ENCODE peak calls at places on chromosomes 6 and 20, in eight cellular contexts. K is NCI-H1092 treated with DMSO at 0.1 percent for 48 hours; Z is foreskin melanocyte; U is RCC 7860; E is HTR-8/SVneo; W is stimulated activated CD8-positive, alpha-beta memory T cell treated with anti-CD3 and anti-CD28 coated beads, Interleukin-15, amount 100 ng/mL, for 48 hours; F is germinal center; C is stimulated activated CD4-positive, alpha-beta T cell treated with anti-CD3 and anti-CD28 coated beads, TNF-alpha, amount 100 ng/mL, for 1 hour. T is an unnamed sample.

GRCh38 chr6:6494677-6495076 is 93.8 kb upstream of the LY86 start:
- DNase-seq in K (no peak), Z (no peak), U (no peak), E (no peak), W (no peak), F (peak), C (no peak), T (no peak)

GRCh38 chr6:152605901-152606390 is 31.2 kb downstream of the SYNE1 start:
- DNase-seq in K (no peak), Z (no peak), U (peak), E (no peak), W (no peak), F (no peak), C (no peak), T (no peak)

GRCh38 chr20:23928788-23929187 is 49.2 kb upstream of the CST5 start:
- DNase-seq in K (no peak), Z (no peak), U (no peak), E (no peak), W (peak), F (no peak), C (no peak), T (no peak)

GRCh38 chr20:49245921-49246740 is 26.9 kb downstream of the DDX27 start:
- DNase-seq in K (peak), Z (peak), U (peak), E (peak), W (no peak), F (peak), C (no peak), T (no peak)

GRCh38 chr20:856361-856775 is 22.9 kb downstream of the FAM110A start:
- DNase-seq in K (no peak), Z (no peak), U (peak), E (peak), W (peak), F (no peak), C (no peak), T (no peak)

GRCh38 chr6:158042245-158042798 is 60.7 kb downstream of the SYNJ2 start:
- DNase-seq in K (no peak), Z (peak), U (peak), E (peak), W (no peak), F (no peak), C (no peak), T (no peak)

GRCh38 chr20:3203315-3204123 is 963 bp downstream of the DDRGK1 start:
- DNase-seq in K (peak), Z (peak), U (no peak), E (no peak), W (peak), F (peak), C (no peak), T (peak)

GRCh38 chr6:154907293-154907692 is 87.8 kb upstream of the TIAM2 start:
- DNase-seq in K (no peak), Z (no peak), U (no peak), E (no peak), W (no peak), F (no peak), C (no peak), T (no peak)

GRCh38 chr6:14944593-14944992 is 301.3 kb upstream of the JARID2 start:
- DNase-seq in K (no peak), Z (no peak), U (no peak), E (no peak), W (no peak), F (no peak), C (no peak), T (no peak)

GRCh38 chr6:73248192-73248898 is 14.7 kb downstream of the KHDC1 start:
- DNase-seq in K (no peak), Z (no peak), U (no peak), E (no peak), W (no peak), F (no peak), C (no peak), T (no peak)

GRCh38 chr6:42226251-42227143 is 8.8 kb upstream of the MRPS10 start:
- DNase-seq in K (no peak), Z (no peak), U (peak), E (peak), W (no peak), F (no peak), C (no peak), T (no peak)

GRCh38 chr20:62157387-62158087 is 14.0 kb downstream of the SS18L1 start:
- DNase-seq in K (no peak), Z (no peak), U (no peak), E (no peak), W (no peak), F (no peak), C (no peak), T (no peak)

GRCh38 chr6:2029130-2029794 is 216.1 kb downstream of the GMDS start:
- DNase-seq in K (no peak), Z (no peak), U (no peak), E (no peak), W (no peak), F (no peak), C (no peak), T (no peak)

GRCh38 chr6:158599635-158600034 is 39.7 kb downstream of the TMEM181 start:
- DNase-seq in K (no peak), Z (no peak), U (no peak), E (no peak), W (no peak), F (no peak), C (no peak), T (no peak)

T was measured in GM06990.